ENCODE peak calls at places on chromosomes 6 and 20, in nine cellular contexts. T is activated CD4-positive, alpha-beta T cell treated with anti-CD3 and anti-CD28 coated beads for 1 hour; W is anterior cingulate cortex; O is progenitor cell of endocrine pancreas; X is activated CD8-positive, alpha-beta T cell treated with anti-CD3 and anti-CD28 coated beads, Interleukin-2, amount 10 ng/mL, durations not matched to agents 7 days and 5 days; R is NCI-H1417; Q is T-cell; L is esophagus squamous epithelium; E is activated T-cell treated with anti-CD3 and anti-CD28 coated beads for 1 hour. M is an unnamed sample.

GRCh38 chr20:63775096-63775978 is 35.8 kb downstream of the SLC2A4RG start:
- DNase-seq in T (no peak), W (peak; percentile 34), O (peak; percentile 89), X (peak; percentile 47), R (no peak), Q (no peak), L (no peak), E (peak; percentile 16), M (no peak)

GRCh38 chr20:50274570-50275430 is 84.2 kb downstream of the CEBPB start:
- DNase-seq in T (no peak), W (no peak), O (no peak), X (no peak), R (no peak), Q (peak; percentile 16), L (no peak), E (no peak), M (no peak)

GRCh38 chr6:157602521-157603288 is 220.3 kb upstream of the SNX9 start:
- DNase-seq in T (no peak), W (no peak), O (no peak), X (no peak), R (no peak), Q (no peak), L (no peak), E (no peak), M (no peak)

GRCh38 chr6:56370591-56371198 is 123.3 kb upstream of the COL21A1 start:
- DNase-seq in T (no peak), W (no peak), O (no peak), X (no peak), R (peak; percentile 51), Q (no peak), L (no peak), E (no peak), M (no peak)

GRCh38 chr20:3847419-3847940 is 846 bp downstream of the MAVS start:
- DNase-seq in T (no peak), W (no peak), O (no peak), X (no peak), R (no peak), Q (no peak), L (no peak), E (no peak), M (no peak)

GRCh38 chr20:56788671-56789610 is 159.8 kb downstream of the TFAP2C start:
- DNase-seq in T (no peak), W (no peak), O (no peak), X (no peak), R (no peak), Q (no peak), L (no peak), E (no peak), M (no peak)

GRCh38 chr6:70834520-70834919 is 122.3 kb downstream of the B3GAT2 start:
- DNase-seq in T (no peak), W (no peak), O (no peak), X (no peak), R (no peak), Q (no peak), L (no peak), E (no peak), M (no peak)

GRCh38 chr6:126339796-126340750 is at the start of gene CENPW:
- DNase-seq in T (peak; percentile 87), W (peak; percentile 26), O (peak; percentile 87), X (peak; percentile 98), R (peak; percentile 89), Q (peak; percentile 91), L (peak; percentile 40), E (peak; percentile 92), M (peak; percentile 81)

GRCh38 chr6:33779305-33779704 is 9.6 kb downstream of the LEMD2 start:
- DNase-seq in T (no peak), W (no peak), O (no peak), X (no peak), R (no peak), Q (no peak), L (no peak), E (no peak), M (no peak)

GRCh38 chr20:36865076-36865860 is 10.7 kb upstream of the TLDC2 start:
- DNase-seq in T (no peak), W (no peak), O (no peak), X (no peak), R (no peak), Q (no peak), L (no peak), E (no peak), M (no peak)

GRCh38 chr20:62266340-62266739 is 28.0 kb downstream of the OSBPL2 start:
- DNase-seq in T (no peak), W (no peak), O (no peak), X (no peak), R (no peak), Q (no peak), L (no peak), E (no peak), M (no peak)

GRCh38 chr6:138662474-138662873 is 111.1 kb upstream of the CCDC28A start:
- DNase-seq in T (no peak), W (no peak), O (no peak), X (no peak), R (no peak), Q (no peak), L (no peak), E (no peak), M (no peak)

GRCh38 chr20:21149344-21149743 is 23.5 kb downstream of the KIZ start:
- DNase-seq in T (no peak), W (no peak), O (no peak), X (no peak), R (no peak), Q (no peak), L (no peak), E (no peak), M (no peak)

GRCh38 chr6:160128125-160128683 is 6.6 kb downstream of the SLC22A1 start:
- DNase-seq in T (no peak), W (no peak), O (no peak), X (no peak), R (no peak), Q (no peak), L (no peak), E (no peak), M (no peak)

GRCh38 chr6:150928882-150929281 is 63.4 kb downstream of the MTHFD1L start:
- DNase-seq in T (no peak), W (no peak), O (no peak), X (no peak), R (no peak), Q (no peak), L (no peak), E (no peak), M (no peak)

GRCh38 chr20:25023316-25023715 is 30.8 kb upstream of the APMAP start:
- DNase-seq in T (no peak), W (no peak), O (no peak), X (no peak), R (no peak), Q (no peak), L (no peak), E (no peak), M (no peak)

GRCh38 chr6:6008114-6008647 is 1.5 kb upstream of the NRN1 start:
- DNase-seq in T (no peak), W (no peak), O (no peak), X (no peak), R (peak; percentile 45), Q (no peak), L (no peak), E (no peak), M (no peak)

GRCh38 chr6:6085928-6086668 is 79.4 kb upstream of the NRN1 start:
- DNase-seq in T (no peak), W (no peak), O (no peak), X (no peak), R (no peak), Q (no peak), L (no peak), E (no peak), M (no peak)

GRCh38 chr6:52741872-52742271 is 21.4 kb downstream of the GSTA2 start:
- DNase-seq in T (no peak), W (no peak), O (no peak), X (no peak), R (no peak), Q (no peak), L (no peak), E (no peak), M (no peak)

GRCh38 chr6:96794980-96795379 is 42.3 kb downstream of the GPR63 start:
- DNase-seq in T (no peak), W (no peak), O (no peak), X (no peak), R (no peak), Q (no peak), L (no peak), E (no peak), M (no peak)

M was measured in natural killer cell.